ENCODE peak calls at places on chromosomes 2 and 18, in seven cellular contexts. R, J, I, K, X, Z and T are unnamed samples.

GRCh38 chr2:230068658-230069080 is at the start of gene SLC16A14:
- DNase-seq in R (no peak), J (peak), I (no peak), K (no peak), X (no peak), Z (no peak), T (no peak)

GRCh38 chr2:167294031-167294774 is 405.9 kb downstream of the XIRP2 start:
- DNase-seq in R (peak), J (no peak), I (no peak), K (no peak), X (no peak), Z (no peak), T (no peak)

GRCh38 chr18:36247036-36247435 is 50.5 kb upstream of the FHOD3 start:
- DNase-seq in R (no peak), J (no peak), I (no peak), K (no peak), X (peak), Z (no peak), T (no peak)

GRCh38 chr2:106294182-106294581 is 100.1 kb upstream of the UXS1 start:
- DNase-seq in R (no peak), J (no peak), I (no peak), K (no peak), X (peak), Z (no peak), T (no peak)

GRCh38 chr2:233689498-233689897 is 3.2 kb upstream of the UGT1A6 start:
- DNase-seq in R (no peak), J (no peak), I (peak), K (no peak), X (no peak), Z (no peak), T (no peak)

GRCh38 chr2:133818661-133819060 is 250.4 kb upstream of the NCKAP5 start:
- DNase-seq in R (no peak), J (no peak), I (no peak), K (no peak), X (no peak), Z (no peak), T (no peak)

GRCh38 chr18:36379426-36379984 is 82.0 kb downstream of the FHOD3 start:
- DNase-seq in R (no peak), J (no peak), I (no peak), K (no peak), X (no peak), Z (no peak), T (no peak)

GRCh38 chr2:160365691-160366367 is 127.8 kb downstream of the RBMS1 start:
- DNase-seq in R (no peak), J (no peak), I (peak), K (no peak), X (no peak), Z (no peak), T (peak)

GRCh38 chr2:3504741-3505140 is 14.6 kb downstream of the ADI1 start:
- DNase-seq in R (no peak), J (no peak), I (no peak), K (no peak), X (no peak), Z (no peak), T (no peak)

GRCh38 chr2:227536445-227536844 is 62.2 kb upstream of the SCYGR2 start:
- DNase-seq in R (no peak), J (no peak), I (no peak), K (no peak), X (no peak), Z (no peak), T (no peak)

GRCh38 chr2:9690252-9690651 is 59.5 kb upstream of the YWHAQ start:
- DNase-seq in R (no peak), J (peak), I (no peak), K (no peak), X (no peak), Z (no peak), T (peak)

GRCh38 chr2:165725421-165725820 is 68.6 kb downstream of the GALNT3 start:
- DNase-seq in R (no peak), J (peak), I (no peak), K (no peak), X (no peak), Z (no peak), T (no peak)

GRCh38 chr2:42973771-42974170 is 181.4 kb upstream of the HAAO start:
- DNase-seq in R (no peak), J (no peak), I (no peak), K (no peak), X (no peak), Z (no peak), T (no peak)

GRCh38 chr2:42974303-42974696 is 181.9 kb upstream of the HAAO start:
- DNase-seq in R (no peak), J (no peak), I (no peak), K (no peak), X (no peak), Z (no peak), T (no peak)

GRCh38 chr2:42976400-42976799 is 184.0 kb upstream of the HAAO start:
- DNase-seq in R (no peak), J (no peak), I (no peak), K (no peak), X (no peak), Z (no peak), T (no peak)

GRCh38 chr2:42975358-42975717 is 183.0 kb upstream of the HAAO start:
- DNase-seq in R (no peak), J (no peak), I (no peak), K (no peak), X (no peak), Z (no peak), T (no peak)

GRCh38 chr2:42974697-42975357 is 182.4 kb upstream of the HAAO start:
- DNase-seq in R (peak), J (no peak), I (peak), K (peak), X (no peak), Z (no peak), T (peak)
- H3K4me3 ChIP-seq in R (peak), J (peak), I (peak), K (peak), X (peak), Z (peak), T (peak)

DNA sequence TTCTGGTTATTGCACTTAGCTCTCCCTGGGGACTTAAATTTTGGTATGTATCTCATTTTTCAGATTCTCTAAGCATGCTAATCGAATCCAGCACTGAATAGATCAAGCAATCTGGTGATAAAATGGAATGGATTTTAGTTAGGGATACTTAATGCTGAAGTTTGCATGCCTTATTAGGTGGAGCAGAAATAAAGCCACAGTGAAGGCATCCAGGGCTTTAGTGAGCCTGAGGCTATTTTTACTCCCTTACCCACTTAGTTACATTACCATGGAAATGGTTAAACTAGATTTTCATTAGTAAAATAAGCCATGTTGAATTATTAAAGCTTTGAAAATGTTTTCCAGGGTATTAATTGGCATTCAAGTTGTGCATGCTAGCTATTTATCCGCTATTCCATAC is 1.5 kb downstream of the NYAP2 start:
- DNase-seq in R (no peak), J (no peak), I (no peak), K (no peak), X (no peak), Z (no peak), T (no peak)
- H3K4me3 ChIP-seq in R (no peak), J (no peak), I (no peak), K (no peak), X (no peak), Z (no peak), T (no peak)

GRCh38 chr2:112001942-112002341 is 53.1 kb upstream of the TMEM87B start:
- DNase-seq in R (no peak), J (no peak), I (no peak), K (no peak), X (no peak), Z (no peak), T (no peak)

GRCh38 chr2:112001136-112001764 is 53.8 kb upstream of the TMEM87B start:
- DNase-seq in R (no peak), J (no peak), I (no peak), K (no peak), X (no peak), Z (no peak), T (no peak)

GRCh38 chr2:112003585-112003984 is 51.5 kb upstream of the TMEM87B start:
- DNase-seq in R (no peak), J (no peak), I (no peak), K (no peak), X (no peak), Z (no peak), T (no peak)

GRCh38 chr2:111999809-112000208 is 55.3 kb upstream of the TMEM87B start:
- DNase-seq in R (no peak), J (no peak), I (no peak), K (no peak), X (no peak), Z (no peak), T (no peak)

DNA sequence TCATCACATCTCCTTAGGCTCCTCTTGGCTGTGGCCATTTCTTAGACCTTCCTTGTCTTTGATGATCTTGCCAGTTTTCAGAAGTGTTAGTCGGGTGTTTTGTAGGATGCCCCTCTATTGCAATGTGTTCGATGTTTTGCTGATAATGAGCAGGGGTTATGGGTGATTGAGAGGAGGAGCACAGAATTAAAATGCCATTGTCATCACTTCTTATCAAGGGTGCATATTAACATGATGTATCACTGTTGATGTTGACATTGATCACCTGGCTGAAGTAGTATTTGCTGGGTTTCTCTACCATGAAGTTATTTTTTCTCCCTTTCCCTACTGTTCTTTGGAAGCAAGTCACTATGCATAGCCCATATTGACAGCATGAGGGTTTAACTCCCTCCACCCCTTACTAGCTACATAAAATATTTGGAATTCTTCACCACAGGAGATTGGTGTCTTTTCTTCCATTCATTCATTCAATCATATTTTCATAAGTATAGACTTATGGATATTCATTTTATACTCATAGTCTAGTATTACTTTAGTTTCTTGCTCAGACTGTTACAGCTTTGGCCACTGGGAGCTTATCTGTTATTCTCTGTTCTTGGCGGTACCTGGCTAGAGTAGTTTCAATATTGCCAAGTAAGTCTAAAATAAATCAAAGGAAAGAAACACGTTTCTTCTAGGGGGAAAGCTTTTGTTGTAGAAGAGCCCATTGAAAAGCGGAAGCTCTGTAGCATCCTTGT is 54.5 kb upstream of the TMEM87B start:
- DNase-seq in R (no peak), J (no peak), I (no peak), K (no peak), X (no peak), Z (no peak), T (no peak)
- H3K4me3 ChIP-seq in R (no peak), J (no peak), I (no peak), K (no peak), X (no peak), Z (no peak), T (no peak)

GRCh38 chr2:20079546-20080115 is 28.2 kb upstream of the LAPTM4A start:
- DNase-seq in R (no peak), J (no peak), I (no peak), K (no peak), X (no peak), Z (no peak), T (no peak)
- H3K4me3 ChIP-seq in R (no peak), J (no peak), I (no peak), K (no peak), X (no peak), Z (no peak), T (no peak)

GRCh38 chr18:45805551-45805950 is 19.9 kb upstream of the SIGLEC15 start:
- DNase-seq in R (no peak), J (no peak), I (no peak), K (no peak), X (no peak), Z (no peak), T (no peak)

GRCh38 chr18:45801396-45802004 is 24.0 kb upstream of the SIGLEC15 start:
- DNase-seq in R (no peak), J (no peak), I (no peak), K (no peak), X (no peak), Z (no peak), T (no peak)

GRCh38 chr18:45806226-45806625 is 19.2 kb upstream of the SIGLEC15 start:
- DNase-seq in R (no peak), J (no peak), I (no peak), K (no peak), X (no peak), Z (no peak), T (no peak)

DNA sequence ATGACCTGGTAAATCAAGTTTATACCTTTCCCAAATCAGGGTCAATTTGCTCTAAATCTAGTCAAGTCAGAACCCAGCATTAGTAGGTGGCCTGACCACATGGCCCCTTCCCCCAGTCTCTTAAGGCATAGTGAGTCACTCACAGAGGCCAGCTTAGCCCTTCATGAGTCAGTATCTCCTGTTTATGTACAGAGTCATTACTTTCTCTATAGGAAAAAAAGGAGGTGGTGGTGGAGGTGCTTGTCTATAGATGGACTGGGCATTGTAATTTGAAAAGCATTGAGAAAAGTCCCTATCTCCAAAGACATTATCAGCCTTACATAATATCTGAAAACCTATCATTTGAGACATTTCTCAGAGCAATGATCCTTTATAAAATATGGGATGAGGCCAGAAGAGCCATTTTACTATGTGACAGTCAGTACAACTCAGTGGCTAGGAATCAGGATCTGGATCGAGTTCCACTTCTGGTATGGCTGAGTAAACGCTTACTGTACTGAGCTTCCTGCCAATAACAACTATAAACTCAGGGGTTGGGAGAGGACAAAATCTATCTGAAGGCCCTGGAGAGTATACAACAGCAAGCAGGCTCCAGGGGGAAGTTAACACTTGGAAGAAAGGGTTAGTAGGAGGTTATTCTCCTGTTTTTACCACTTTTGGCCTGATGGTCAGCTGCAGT is 22.5 kb upstream of the SIGLEC15 start:
- DNase-seq in R (no peak), J (peak), I (no peak), K (no peak), X (no peak), Z (no peak), T (no peak)
- H3K4me3 ChIP-seq in R (no peak), J (no peak), I (no peak), K (no peak), X (no peak), Z (no peak), T (no peak)

GRCh38 chr18:63206433-63207153 is 113.0 kb downstream of the BCL2 start:
- DNase-seq in R (no peak), J (no peak), I (no peak), K (no peak), X (no peak), Z (no peak), T (no peak)
- H3K4me3 ChIP-seq in R (no peak), J (no peak), I (no peak), K (no peak), X (no peak), Z (no peak), T (no peak)